ENCODE peak calls at places on chromosomes 12 and 14, in four cellular contexts. One of them, this sample, is unnamed.
A peak's percentile ranks its signal among the peaks of the same experiment; 100 is the strongest.

GRCh38 chr14:72715215-72715909 is 178.5 kb downstream of the DPF3 start:
- DNase-seq in occipital lobe: no peak
- DNase-seq in BE2C: no peak
- DNase-seq in stimulated activated CD4-positive, alpha-beta T cell treated with anti-CD3 and anti-CD28 coated beads, TNF-alpha, amount 100 ng/mL, for 24 hours: no peak
- DNase-seq in this sample: no peak

GRCh38 chr14:64720190-64720589 is 16.0 kb downstream of the PLEKHG3 start:
- DNase-seq in occipital lobe: no peak
- DNase-seq in BE2C: no peak
- DNase-seq in stimulated activated CD4-positive, alpha-beta T cell treated with anti-CD3 and anti-CD28 coated beads, TNF-alpha, amount 100 ng/mL, for 24 hours: no peak
- DNase-seq in this sample: no peak

GRCh38 chr12:123131879-123132402 is 18.9 kb downstream of the PITPNM2 start:
- DNase-seq in occipital lobe: no peak
- DNase-seq in BE2C: no peak
- DNase-seq in stimulated activated CD4-positive, alpha-beta T cell treated with anti-CD3 and anti-CD28 coated beads, TNF-alpha, amount 100 ng/mL, for 24 hours: no peak
- DNase-seq in this sample: peak; percentile 28

GRCh38 chr12:58341791-58342190 is 400.4 kb downstream of the ATP23 start:
- DNase-seq in occipital lobe: no peak
- DNase-seq in BE2C: no peak
- DNase-seq in stimulated activated CD4-positive, alpha-beta T cell treated with anti-CD3 and anti-CD28 coated beads, TNF-alpha, amount 100 ng/mL, for 24 hours: no peak
- DNase-seq in this sample: no peak

GRCh38 chr12:106006940-106007339 is 131.8 kb downstream of the NUAK1 start:
- DNase-seq in occipital lobe: no peak
- DNase-seq in BE2C: no peak
- DNase-seq in stimulated activated CD4-positive, alpha-beta T cell treated with anti-CD3 and anti-CD28 coated beads, TNF-alpha, amount 100 ng/mL, for 24 hours: no peak
- DNase-seq in this sample: no peak

GRCh38 chr14:27427796-27428195 is 830.0 kb upstream of the NOVA1 start:
- DNase-seq in occipital lobe: no peak
- DNase-seq in BE2C: no peak
- DNase-seq in stimulated activated CD4-positive, alpha-beta T cell treated with anti-CD3 and anti-CD28 coated beads, TNF-alpha, amount 100 ng/mL, for 24 hours: no peak
- DNase-seq in this sample: no peak

GRCh38 chr12:52819731-52820510 is 6.0 kb upstream of the KRT4 start:
- DNase-seq in occipital lobe: no peak
- DNase-seq in BE2C: no peak
- DNase-seq in stimulated activated CD4-positive, alpha-beta T cell treated with anti-CD3 and anti-CD28 coated beads, TNF-alpha, amount 100 ng/mL, for 24 hours: no peak
- DNase-seq in this sample: no peak

GRCh38 chr14:22471545-22472121 is 117.4 kb downstream of the DAD1 start:
- DNase-seq in occipital lobe: no peak
- DNase-seq in BE2C: peak; percentile 82
- DNase-seq in stimulated activated CD4-positive, alpha-beta T cell treated with anti-CD3 and anti-CD28 coated beads, TNF-alpha, amount 100 ng/mL, for 24 hours: no peak
- DNase-seq in this sample: peak; percentile 54

GRCh38 chr14:83260751-83261150 is 1727.1 kb upstream of the SEL1L start:
- DNase-seq in occipital lobe: no peak
- DNase-seq in BE2C: no peak
- DNase-seq in stimulated activated CD4-positive, alpha-beta T cell treated with anti-CD3 and anti-CD28 coated beads, TNF-alpha, amount 100 ng/mL, for 24 hours: no peak
- DNase-seq in this sample: no peak

GRCh38 chr14:37124617-37125016 is 47.8 kb downstream of the SLC25A21 start:
- DNase-seq in occipital lobe: no peak
- DNase-seq in BE2C: no peak
- DNase-seq in stimulated activated CD4-positive, alpha-beta T cell treated with anti-CD3 and anti-CD28 coated beads, TNF-alpha, amount 100 ng/mL, for 24 hours: no peak
- DNase-seq in this sample: no peak

GRCh38 chr12:91818236-91819131 is 327.2 kb downstream of the BTG1 start:
- DNase-seq in occipital lobe: no peak
- DNase-seq in BE2C: peak; percentile 7
- DNase-seq in stimulated activated CD4-positive, alpha-beta T cell treated with anti-CD3 and anti-CD28 coated beads, TNF-alpha, amount 100 ng/mL, for 24 hours: no peak
- DNase-seq in this sample: no peak

GRCh38 chr14:95490727-95491451 is 25.6 kb downstream of the SYNE3 start:
- DNase-seq in occipital lobe: no peak
- DNase-seq in BE2C: no peak
- DNase-seq in stimulated activated CD4-positive, alpha-beta T cell treated with anti-CD3 and anti-CD28 coated beads, TNF-alpha, amount 100 ng/mL, for 24 hours: no peak
- DNase-seq in this sample: no peak

GRCh38 chr12:132478433-132478803 is 11.5 kb upstream of the FBRSL1 start:
- DNase-seq in occipital lobe: no peak
- DNase-seq in BE2C: no peak
- DNase-seq in stimulated activated CD4-positive, alpha-beta T cell treated with anti-CD3 and anti-CD28 coated beads, TNF-alpha, amount 100 ng/mL, for 24 hours: no peak
- DNase-seq in this sample: no peak

GRCh38 chr12:47509398-47509851 is 196.4 kb downstream of the RPAP3 start:
- DNase-seq in occipital lobe: no peak
- DNase-seq in BE2C: no peak
- DNase-seq in stimulated activated CD4-positive, alpha-beta T cell treated with anti-CD3 and anti-CD28 coated beads, TNF-alpha, amount 100 ng/mL, for 24 hours: no peak
- DNase-seq in this sample: no peak

GRCh38 chr14:73829526-73830431 is 21.9 kb upstream of the PTGR2 start:
- DNase-seq in occipital lobe: no peak
- DNase-seq in BE2C: no peak
- DNase-seq in stimulated activated CD4-positive, alpha-beta T cell treated with anti-CD3 and anti-CD28 coated beads, TNF-alpha, amount 100 ng/mL, for 24 hours: peak; percentile 12
- DNase-seq in this sample: no peak

GRCh38 chr14:105855246-105855892 is 329.0 kb downstream of the TMEM121 start:
- DNase-seq in occipital lobe: no peak
- DNase-seq in BE2C: peak; percentile 7
- DNase-seq in stimulated activated CD4-positive, alpha-beta T cell treated with anti-CD3 and anti-CD28 coated beads, TNF-alpha, amount 100 ng/mL, for 24 hours: no peak
- DNase-seq in this sample: no peak

GRCh38 chr12:118060301-118061010 is 523 bp downstream of the WSB2 start:
- DNase-seq in occipital lobe: peak; percentile 35
- DNase-seq in BE2C: peak; percentile 37
- DNase-seq in stimulated activated CD4-positive, alpha-beta T cell treated with anti-CD3 and anti-CD28 coated beads, TNF-alpha, amount 100 ng/mL, for 24 hours: no peak
- DNase-seq in this sample: peak; percentile 27

GRCh38 chr14:44898547-44898946 is 63.2 kb downstream of the KLHL28 start:
- DNase-seq in occipital lobe: no peak
- DNase-seq in BE2C: no peak
- DNase-seq in stimulated activated CD4-positive, alpha-beta T cell treated with anti-CD3 and anti-CD28 coated beads, TNF-alpha, amount 100 ng/mL, for 24 hours: no peak
- DNase-seq in this sample: peak; percentile 14

GRCh38 chr14:50342211-50343080 is 30.3 kb downstream of the DMAC2L start:
- DNase-seq in occipital lobe: peak; percentile 69
- DNase-seq in BE2C: peak; percentile 76
- DNase-seq in stimulated activated CD4-positive, alpha-beta T cell treated with anti-CD3 and anti-CD28 coated beads, TNF-alpha, amount 100 ng/mL, for 24 hours: no peak
- DNase-seq in this sample: peak; percentile 71

GRCh38 chr14:97723834-97724770 is 926.9 kb downstream of the VRK1 start:
- DNase-seq in occipital lobe: no peak
- DNase-seq in BE2C: no peak
- DNase-seq in stimulated activated CD4-positive, alpha-beta T cell treated with anti-CD3 and anti-CD28 coated beads, TNF-alpha, amount 100 ng/mL, for 24 hours: no peak
- DNase-seq in this sample: no peak

GRCh38 chr12:105317453-105317852 is 13.0 kb upstream of the C12orf75 start:
- DNase-seq in occipital lobe: no peak
- DNase-seq in BE2C: no peak
- DNase-seq in stimulated activated CD4-positive, alpha-beta T cell treated with anti-CD3 and anti-CD28 coated beads, TNF-alpha, amount 100 ng/mL, for 24 hours: no peak
- DNase-seq in this sample: no peak

GRCh38 chr14:72745991-72746980 is 147.6 kb downstream of the DPF3 start:
- DNase-seq in occipital lobe: no peak
- DNase-seq in BE2C: no peak
- DNase-seq in stimulated activated CD4-positive, alpha-beta T cell treated with anti-CD3 and anti-CD28 coated beads, TNF-alpha, amount 100 ng/mL, for 24 hours: no peak
- DNase-seq in this sample: no peak

GRCh38 chr14:48582938-48583337 is 907.5 kb upstream of the MDGA2 start:
- DNase-seq in occipital lobe: no peak
- DNase-seq in BE2C: no peak
- DNase-seq in stimulated activated CD4-positive, alpha-beta T cell treated with anti-CD3 and anti-CD28 coated beads, TNF-alpha, amount 100 ng/mL, for 24 hours: no peak
- DNase-seq in this sample: no peak

GRCh38 chr12:15346488-15346887 is 24.2 kb downstream of the PTPRO start:
- DNase-seq in occipital lobe: no peak
- DNase-seq in BE2C: no peak
- DNase-seq in stimulated activated CD4-positive, alpha-beta T cell treated with anti-CD3 and anti-CD28 coated beads, TNF-alpha, amount 100 ng/mL, for 24 hours: no peak
- DNase-seq in this sample: no peak

GRCh38 chr14:63273717-63274673 is 44.7 kb downstream of the GPHB5 start:
- DNase-seq in occipital lobe: no peak
- DNase-seq in BE2C: no peak
- DNase-seq in stimulated activated CD4-positive, alpha-beta T cell treated with anti-CD3 and anti-CD28 coated beads, TNF-alpha, amount 100 ng/mL, for 24 hours: no peak
- DNase-seq in this sample: peak; percentile 28

GRCh38 chr14:105091335-105092123 is 26.3 kb upstream of the GPR132 start:
- DNase-seq in occipital lobe: no peak
- DNase-seq in BE2C: no peak
- DNase-seq in stimulated activated CD4-positive, alpha-beta T cell treated with anti-CD3 and anti-CD28 coated beads, TNF-alpha, amount 100 ng/mL, for 24 hours: no peak
- DNase-seq in this sample: no peak

GRCh38 chr14:97634786-97635185 is 837.6 kb downstream of the VRK1 start:
- DNase-seq in occipital lobe: no peak
- DNase-seq in BE2C: no peak
- DNase-seq in stimulated activated CD4-positive, alpha-beta T cell treated with anti-CD3 and anti-CD28 coated beads, TNF-alpha, amount 100 ng/mL, for 24 hours: no peak
- DNase-seq in this sample: no peak

GRCh38 chr12:126042286-126042685 is 977.1 kb downstream of the AACS start:
- DNase-seq in occipital lobe: no peak
- DNase-seq in BE2C: no peak
- DNase-seq in stimulated activated CD4-positive, alpha-beta T cell treated with anti-CD3 and anti-CD28 coated beads, TNF-alpha, amount 100 ng/mL, for 24 hours: no peak
- DNase-seq in this sample: no peak

GRCh38 chr14:74804219-74804825 is 41.2 kb downstream of the YLPM1 start:
- DNase-seq in occipital lobe: no peak
- DNase-seq in BE2C: peak; percentile 23
- DNase-seq in stimulated activated CD4-positive, alpha-beta T cell treated with anti-CD3 and anti-CD28 coated beads, TNF-alpha, amount 100 ng/mL, for 24 hours: no peak
- DNase-seq in this sample: peak; percentile 37

GRCh38 chr14:106044949-106045596 is 518.7 kb downstream of the TMEM121 start:
- DNase-seq in occipital lobe: no peak
- DNase-seq in BE2C: peak; percentile 88
- DNase-seq in stimulated activated CD4-positive, alpha-beta T cell treated with anti-CD3 and anti-CD28 coated beads, TNF-alpha, amount 100 ng/mL, for 24 hours: peak; percentile 71
- DNase-seq in this sample: peak; percentile 66

GRCh38 chr14:42013560-42013959 is 406.9 kb downstream of the LRFN5 start:
- DNase-seq in occipital lobe: no peak
- DNase-seq in BE2C: no peak
- DNase-seq in stimulated activated CD4-positive, alpha-beta T cell treated with anti-CD3 and anti-CD28 coated beads, TNF-alpha, amount 100 ng/mL, for 24 hours: no peak
- DNase-seq in this sample: no peak

GRCh38 chr12:116319851-116320621 is 42.5 kb upstream of the MED13L start:
- DNase-seq in occipital lobe: no peak
- DNase-seq in BE2C: no peak
- DNase-seq in stimulated activated CD4-positive, alpha-beta T cell treated with anti-CD3 and anti-CD28 coated beads, TNF-alpha, amount 100 ng/mL, for 24 hours: no peak
- DNase-seq in this sample: no peak

GRCh38 chr12:3872800-3873636 is at the start of gene PARP11:
- DNase-seq in occipital lobe: peak; percentile 96
- DNase-seq in BE2C: peak; percentile 98
- DNase-seq in stimulated activated CD4-positive, alpha-beta T cell treated with anti-CD3 and anti-CD28 coated beads, TNF-alpha, amount 100 ng/mL, for 24 hours: peak; percentile 95
- DNase-seq in this sample: peak; percentile 98

GRCh38 chr12:12267801-12268200 is 957 bp upstream of the LRP6 start:
- DNase-seq in occipital lobe: no peak
- DNase-seq in BE2C: peak; percentile 14
- DNase-seq in stimulated activated CD4-positive, alpha-beta T cell treated with anti-CD3 and anti-CD28 coated beads, TNF-alpha, amount 100 ng/mL, for 24 hours: no peak
- DNase-seq in this sample: no peak

GRCh38 chr12:51270067-51270846 is at the start of gene SMAGP:
- DNase-seq in occipital lobe: no peak
- DNase-seq in BE2C: peak; percentile 66
- DNase-seq in stimulated activated CD4-positive, alpha-beta T cell treated with anti-CD3 and anti-CD28 coated beads, TNF-alpha, amount 100 ng/mL, for 24 hours: no peak
- DNase-seq in this sample: peak; percentile 63

GRCh38 chr12:72077111-72077820 is 138.6 kb downstream of the TPH2 start:
- DNase-seq in occipital lobe: no peak
- DNase-seq in BE2C: no peak
- DNase-seq in stimulated activated CD4-positive, alpha-beta T cell treated with anti-CD3 and anti-CD28 coated beads, TNF-alpha, amount 100 ng/mL, for 24 hours: no peak
- DNase-seq in this sample: no peak

GRCh38 chr12:53975019-53975815 is 463 bp upstream of the HOTAIR start:
- DNase-seq in occipital lobe: no peak
- DNase-seq in BE2C: no peak
- DNase-seq in stimulated activated CD4-positive, alpha-beta T cell treated with anti-CD3 and anti-CD28 coated beads, TNF-alpha, amount 100 ng/mL, for 24 hours: no peak
- DNase-seq in this sample: peak; percentile 48

This sample was measured in SJCRH30.